ENCODE peak calls at places on chromosomes 7 and 10, in eight cellular contexts. Z, H, B, Q, D, Y, E and M are unnamed samples.

GRCh38 chr7:40799493-40800406 is 664.9 kb downstream of the SUGCT start:
- DNase-seq in Z (no peak), E (no peak), H (no peak), Q (no peak), D (no peak), B (no peak), Y (no peak), M (no peak)

GRCh38 chr7:11584406-11585031 is 247.5 kb downstream of the THSD7A start:
- DNase-seq in E (no peak), Y (no peak), D (no peak), Q (no peak), Z (no peak), B (no peak), H (no peak), M (no peak)

GRCh38 chr10:11440250-11441150 is 170.9 kb downstream of the USP6NL start:
- DNase-seq in Z (no peak), D (no peak), H (no peak), B (no peak), Y (no peak), E (no peak), Q (no peak), M (no peak)

GRCh38 chr10:129093641-129094040 is 373.4 kb upstream of the MGMT start:
- DNase-seq in Y (no peak), Q (no peak), D (no peak), B (no peak), Z (no peak), H (no peak), E (no peak), M (no peak)

GRCh38 chr10:110783509-110784103 is 88.1 kb upstream of the PDCD4 start:
- DNase-seq in Z (peak; percentile 23), D (no peak), E (no peak), Y (no peak), Q (peak; percentile 67), H (no peak), B (no peak), M (no peak)

GRCh38 chr7:76020031-76020714 is 25.8 kb upstream of the TMEM120A start:
- DNase-seq in Y (peak; percentile 79), B (no peak), H (peak; percentile 12), Q (peak; percentile 68), Z (peak; percentile 65), D (peak; percentile 71), E (peak; percentile 87), M (peak; percentile 73)

GRCh38 chr7:1289681-1290261 is 57.1 kb downstream of the UNCX start:
- DNase-seq in B (no peak), H (no peak), Z (peak; percentile 2), E (no peak), Q (no peak), Y (no peak), D (no peak), M (no peak)

GRCh38 chr7:26091933-26092332 is 60.1 kb upstream of the NFE2L3 start:
- DNase-seq in D (no peak), H (no peak), Z (peak; percentile 7), E (no peak), B (no peak), Q (no peak), Y (no peak), M (no peak)

GRCh38 chr7:503046-503574 is 16.5 kb downstream of the PDGFA start:
- DNase-seq in Y (no peak), Z (no peak), B (no peak), D (no peak), Q (no peak), H (no peak), E (no peak), M (no peak)

GRCh38 chr7:140398821-140399220 is 491 bp upstream of the SLC37A3 start:
- DNase-seq in Y (no peak), H (no peak), D (no peak), Z (no peak), E (no peak), Q (no peak), B (no peak), M (no peak)

GRCh38 chr10:86958109-86958830 is at the start of gene SNCG:
- DNase-seq in E (peak; percentile 75), Z (no peak), D (peak; percentile 32), Q (no peak), Y (peak; percentile 19), H (no peak), B (no peak), M (no peak)

GRCh38 chr10:3786295-3786981 is 1.4 kb upstream of the KLF6 start:
- DNase-seq in H (no peak), E (peak; percentile 69), D (peak; percentile 76), Z (no peak), B (no peak), Q (no peak), Y (peak; percentile 50), M (peak; percentile 14)

GRCh38 chr10:108653466-108653865 is 1269.8 kb downstream of the XPNPEP1 start:
- DNase-seq in H (no peak), Z (no peak), B (no peak), Q (no peak), E (no peak), Y (no peak), D (no peak), M (no peak)

GRCh38 chr10:11501600-11501999 is 109.8 kb downstream of the USP6NL start:
- DNase-seq in B (no peak), Z (no peak), D (no peak), Q (no peak), H (no peak), Y (no peak), E (no peak), M (no peak)

GRCh38 chr7:102942883-102943261 is 30.1 kb downstream of the LRRC17 start:
- DNase-seq in D (no peak), E (no peak), H (no peak), Y (no peak), Z (peak; percentile 38), Q (no peak), B (no peak), M (no peak)

GRCh38 chr7:94656925-94657731 is 1.2 kb upstream of the SGCE start:
- DNase-seq in Z (peak; percentile 54), H (no peak), D (peak; percentile 56), B (no peak), E (no peak), Q (peak; percentile 2), Y (peak; percentile 24), M (peak; percentile 6)

GRCh38 chr7:16067695-16068094 is 353.6 kb downstream of the CRPPA start:
- DNase-seq in E (no peak), D (no peak), Y (no peak), Q (no peak), B (no peak), Z (no peak), H (no peak), M (no peak)

GRCh38 chr10:91596821-91597396 is 36.0 kb downstream of the PPP1R3C start:
- DNase-seq in Y (no peak), E (no peak), H (no peak), Z (peak; percentile 92), Q (no peak), B (no peak), D (peak; percentile 88), M (no peak)

GRCh38 chr10:129552119-129552518 is 85.1 kb downstream of the MGMT start:
- DNase-seq in E (no peak), H (no peak), Z (no peak), B (no peak), Y (no peak), Q (no peak), D (no peak), M (no peak)

GRCh38 chr7:155214328-155214986 is 83.2 kb upstream of the INSIG1 start:
- DNase-seq in Y (no peak), B (no peak), D (no peak), E (no peak), Z (peak; percentile 39), H (no peak), Q (no peak), M (no peak)

GRCh38 chr10:46233101-46233500 is 53.7 kb upstream of the ANTXRL start:
- DNase-seq in D (no peak), B (no peak), Z (no peak), E (no peak), Q (no peak), Y (peak; percentile 12), H (no peak), M (no peak)

GRCh38 chr10:103504181-103504783 is 10.8 kb downstream of the NEURL1 start:
- DNase-seq in E (no peak), H (peak; percentile 94), Y (no peak), Q (no peak), Z (peak; percentile 94), D (peak; percentile 99), B (peak; percentile 39), M (no peak)

GRCh38 chr10:133150656-133151055 is 9.4 kb upstream of the KNDC1 start:
- DNase-seq in E (no peak), Z (no peak), Q (no peak), Y (no peak), B (no peak), D (no peak), H (no peak), M (no peak)

GRCh38 chr10:43267811-43268210 is 946 bp upstream of the RASGEF1A start:
- DNase-seq in B (no peak), Y (peak; percentile 7), H (no peak), E (no peak), Z (no peak), D (no peak), Q (no peak), M (no peak)

GRCh38 chr10:43264324-43264986 is 2.4 kb downstream of the RASGEF1A start:
- DNase-seq in H (no peak), Y (no peak), E (no peak), Q (no peak), Z (no peak), D (no peak), B (no peak), M (no peak)

GRCh38 chr10:43264987-43265798 is 1.7 kb downstream of the RASGEF1A start:
- DNase-seq in E (no peak), H (no peak), Y (peak; percentile 14), Z (no peak), D (no peak), B (no peak), Q (no peak), M (no peak)

GRCh38 chr10:43263551-43264323 is 3.1 kb downstream of the RASGEF1A start:
- DNase-seq in B (no peak), H (no peak), Z (no peak), E (peak; percentile 57), D (no peak), Y (no peak), Q (no peak), M (no peak)

GRCh38 chr10:43265799-43266721 is 805 bp downstream of the RASGEF1A start:
- DNase-seq in D (no peak), B (no peak), Y (peak; percentile 17), H (no peak), Q (peak; percentile 28), E (peak; percentile 59), Z (no peak), M (no peak)
- TF ChIP-seq CTCF in D (no peak), B (no peak), Y (no peak), H (peak; percentile 12), Q (no peak), E (no peak), Z (peak; percentile 15), M (no peak)

GRCh38 chr10:105950410-105950809 is 1214.1 kb downstream of the SORCS1 start:
- DNase-seq in Q (no peak), D (peak; percentile 77), B (no peak), Y (peak; percentile 29), Z (peak; percentile 49), H (peak; percentile 26), E (no peak), M (peak; percentile 53)
- TF ChIP-seq CTCF in Q (no peak), D (peak; percentile 88), B (peak; percentile 55), Y (peak; percentile 72), Z (peak; percentile 73), H (peak; percentile 86), E (peak; percentile 66), M (peak; percentile 89)

GRCh38 chr10:73743905-73744689 is at the start of gene SEC24C:
- DNase-seq in Q (peak; percentile 94), Y (peak; percentile 98), B (peak; percentile 84), Z (peak; percentile 97), H (peak; percentile 92), D (peak; percentile 98), E (peak; percentile 98), M (peak; percentile 89)
- TF ChIP-seq CTCF in Q (no peak), Y (no peak), B (no peak), Z (peak; percentile 12), H (no peak), D (peak; percentile 17), E (no peak), M (no peak)

GRCh38 chr7:89771003-89771636 is 383.1 kb upstream of the STEAP1 start:
- DNase-seq in Z (no peak), Y (no peak), D (peak; percentile 0), E (no peak), Q (no peak), B (no peak), H (no peak), M (no peak)
- TF ChIP-seq CTCF in Z (no peak), Y (no peak), D (no peak), E (no peak), Q (no peak), B (no peak), H (no peak), M (peak; percentile 44)